ENCODE peak calls at places on chromosomes 16 and 17, in ten cellular contexts. T, F, O, V, Y, N, A, R, P and Z are unnamed samples.

GRCh38 chr17:44354582-44355309 is 8.9 kb downstream of the FAM171A2 start:
- DNase-seq in R (peak), A (no peak), O (no peak), N (peak), V (peak), F (no peak), P (no peak), Y (no peak), T (no peak), Z (no peak)

GRCh38 chr16:4680673-4681470 is 12.5 kb upstream of the NUDT16L1 start:
- DNase-seq in Y (no peak), T (no peak), O (no peak), R (no peak), F (no peak), P (peak), A (no peak), N (no peak), V (no peak), Z (no peak)

GRCh38 chr17:19411641-19412040 is 609 bp downstream of the RNF112 start:
- DNase-seq in V (no peak), P (no peak), T (no peak), F (no peak), O (no peak), R (no peak), A (no peak), N (no peak), Y (no peak), Z (no peak)

GRCh38 chr16:81885976-81886586 is 107.0 kb downstream of the PLCG2 start:
- DNase-seq in Y (no peak), F (no peak), R (no peak), A (peak), O (peak), V (no peak), N (peak), T (no peak), P (no peak), Z (peak)

GRCh38 chr16:4205971-4206370 is 35.9 kb downstream of the SRL start:
- DNase-seq in P (no peak), T (no peak), R (no peak), F (no peak), N (no peak), A (no peak), Y (no peak), O (no peak), V (no peak), Z (no peak)

GRCh38 chr16:89582614-89583196 is 7.1 kb downstream of the CPNE7 start:
- DNase-seq in F (no peak), A (no peak), N (no peak), O (no peak), Y (no peak), T (no peak), P (no peak), R (no peak), V (no peak), Z (no peak)

GRCh38 chr17:1958134-1958881 is 66.8 kb downstream of the RTN4RL1 start:
- DNase-seq in V (no peak), T (no peak), O (no peak), Y (peak), F (no peak), A (no peak), R (no peak), N (no peak), P (no peak), Z (no peak)

GRCh38 chr17:59342681-59343127 is 11.2 kb downstream of the YPEL2 start:
- DNase-seq in V (no peak), Y (no peak), A (no peak), N (no peak), F (no peak), P (no peak), T (no peak), O (no peak), R (no peak), Z (no peak)

GRCh38 chr17:2337152-2337810 is at the start of gene SGSM2:
- DNase-seq in F (peak), O (no peak), R (peak), A (peak), P (peak), N (peak), V (peak), T (peak), Y (no peak), Z (peak)

GRCh38 chr17:11404431-11404830 is 163.4 kb downstream of the SHISA6 start:
- DNase-seq in P (no peak), Y (no peak), O (no peak), T (no peak), R (no peak), A (no peak), V (no peak), F (no peak), N (no peak), Z (no peak)

GRCh38 chr17:82956146-82956725 is 116.4 kb upstream of the ZNF750 start:
- DNase-seq in F (no peak), V (peak), R (no peak), P (no peak), O (no peak), T (no peak), Y (no peak), A (no peak), N (no peak), Z (no peak)

GRCh38 chr17:83201206-83202001 is 122.0 kb downstream of the METRNL start:
- DNase-seq in N (no peak), A (no peak), O (no peak), P (peak), Y (no peak), T (no peak), R (no peak), V (peak), F (peak), Z (no peak)

GRCh38 chr17:62965149-62965648 is 836 bp upstream of the TANC2 start:
- DNase-seq in F (no peak), N (no peak), Y (no peak), R (peak), P (no peak), V (no peak), O (no peak), T (no peak), A (peak), Z (no peak)

GRCh38 chr16:57061084-57061905 is 31.1 kb upstream of the CPNE2 start:
- DNase-seq in Y (peak), O (no peak), N (no peak), V (peak), T (no peak), P (peak), R (no peak), A (peak), F (peak), Z (peak)

GRCh38 chr16:86025706-86026105 is 126.7 kb downstream of the IRF8 start:
- DNase-seq in F (no peak), T (no peak), O (no peak), A (no peak), V (no peak), P (no peak), R (no peak), N (no peak), Y (no peak), Z (no peak)

GRCh38 chr16:84048306-84048705 is 5.7 kb upstream of the SLC38A8 start:
- DNase-seq in N (no peak), V (no peak), T (no peak), R (no peak), A (no peak), F (no peak), P (no peak), O (no peak), Y (no peak), Z (no peak)

GRCh38 chr17:63550816-63551639 is 751 bp downstream of the DCAF7 start:
- DNase-seq in A (peak), V (no peak), N (peak), F (no peak), R (no peak), P (no peak), T (no peak), Y (no peak), O (peak), Z (peak)

GRCh38 chr17:46972346-46972745 is 6.7 kb downstream of the RPRML start:
- DNase-seq in A (no peak), Y (no peak), R (no peak), N (no peak), F (no peak), P (no peak), V (no peak), O (no peak), T (no peak), Z (no peak)

GRCh38 chr17:81831563-81831956 is 1.5 kb downstream of the MCRIP1 start:
- DNase-seq in Y (no peak), O (no peak), P (no peak), T (no peak), V (no peak), A (no peak), F (no peak), R (no peak), N (no peak), Z (no peak)

GRCh38 chr17:10631048-10631700 is 25.9 kb downstream of the MYH3 start:
- DNase-seq in R (no peak), A (peak), O (no peak), F (no peak), P (no peak), N (peak), Y (no peak), T (no peak), V (no peak), Z (peak)

GRCh38 chr16:57786632-57787518 is 15.4 kb downstream of the KIFC3 start:
- DNase-seq in P (peak), R (no peak), T (no peak), N (no peak), F (peak), V (peak), A (peak), O (no peak), Y (peak), Z (no peak)

GRCh38 chr17:39928868-39929651 is 1.5 kb downstream of the LRRC3C start:
- DNase-seq in A (peak), P (no peak), O (peak), R (no peak), T (no peak), F (no peak), V (no peak), Y (no peak), N (no peak), Z (peak)

GRCh38 chr16:65875362-65876199 is 490.9 kb upstream of the CDH5 start:
- DNase-seq in F (no peak), O (no peak), A (peak), N (no peak), R (no peak), Y (no peak), P (no peak), V (no peak), T (no peak), Z (no peak)

GRCh38 chr16:88810868-88811599 is 694 bp downstream of the APRT start:
- DNase-seq in V (peak), Y (peak), A (peak), O (peak), F (peak), P (peak), N (peak), R (peak), T (peak), Z (peak)

GRCh38 chr16:49622084-49622390 is 233.9 kb downstream of the ZNF423 start:
- DNase-seq in F (peak), R (no peak), O (no peak), V (no peak), P (no peak), A (no peak), Y (no peak), T (no peak), N (no peak), Z (no peak)

GRCh38 chr17:1076299-1076981 is 79.5 kb downstream of the TIMM22 start:
- DNase-seq in R (no peak), N (no peak), F (no peak), Y (no peak), P (no peak), A (no peak), O (no peak), V (no peak), T (no peak), Z (no peak)

GRCh38 chr16:58511933-58512815 is 3.1 kb upstream of the SETD6 start:
- DNase-seq in Y (peak), V (peak), T (peak), P (peak), R (peak), F (peak), A (peak), N (peak), O (peak), Z (peak)